ENCODE peak calls at places on chromosomes 11 and 22, in six cellular contexts. A is GM12865, H is Caki2, L is lower leg skin, F is activated T-helper 1 cell treated with Interleukin-2 at 50 U/mL for 16 hours, I is fibroblast of pulmonary artery. Y is an unnamed sample.

GRCh38 chr11:110435780-110436717 is 6.3 kb downstream of the FDX1 start:
- DNase-seq in A (peak), H (peak), L (no peak), F (no peak), I (peak), Y (no peak)

GRCh38 chr11:67490727-67491065 is 7.9 kb downstream of the AIP start:
- DNase-seq in A (no peak), H (no peak), L (no peak), F (no peak), I (no peak), Y (no peak)

GRCh38 chr11:17558025-17558780 is 11.1 kb downstream of the OTOG start:
- DNase-seq in A (no peak), H (no peak), L (no peak), F (no peak), I (no peak), Y (no peak)

GRCh38 chr11:81222491-81222890 is 1511.2 kb downstream of the FAM181B start:
- DNase-seq in A (no peak), H (no peak), L (no peak), F (no peak), I (no peak), Y (no peak)

GRCh38 chr11:71342951-71343827 is 90.8 kb upstream of the SHANK2 start:
- DNase-seq in A (peak), H (no peak), L (no peak), F (no peak), I (peak), Y (no peak)

GRCh38 chr22:22673099-22673498 is 28.7 kb downstream of the GGTLC2 start:
- DNase-seq in A (no peak), H (no peak), L (no peak), F (no peak), I (no peak), Y (no peak)

GRCh38 chr22:18968011-18968749 is 32.1 kb upstream of the PRODH start:
- DNase-seq in A (no peak), H (no peak), L (no peak), F (no peak), I (peak), Y (no peak)

GRCh38 chr11:46529086-46529905 is 64.5 kb downstream of the AMBRA1 start:
- DNase-seq in A (peak), H (peak), L (peak), F (peak), I (peak), Y (peak)

GRCh38 chr11:106276859-106277436 is 199.5 kb downstream of the AASDHPPT start:
- DNase-seq in A (peak), H (peak), L (no peak), F (no peak), I (peak), Y (no peak)

GRCh38 chr22:28187612-28188011 is 268.6 kb upstream of the PITPNB start:
- DNase-seq in A (no peak), H (no peak), L (no peak), F (no peak), I (no peak), Y (no peak)

GRCh38 chr11:2084721-2085120 is 54.5 kb downstream of the IGF2 start:
- DNase-seq in A (no peak), H (no peak), L (no peak), F (no peak), I (no peak), Y (no peak)

GRCh38 chr11:75386912-75387311 is 12.4 kb upstream of the RPS3 start:
- DNase-seq in A (no peak), H (peak), L (no peak), F (no peak), I (no peak), Y (no peak)

GRCh38 chr11:82557274-82557673 is 176.4 kb downstream of the FAM181B start:
- DNase-seq in A (peak), H (no peak), L (peak), F (no peak), I (no peak), Y (no peak)

GRCh38 chr11:73340164-73340563 is 32.1 kb downstream of the ARHGEF17 start:
- DNase-seq in A (no peak), H (no peak), L (no peak), F (no peak), I (no peak), Y (no peak)